ENCODE peak calls at places on chromosomes 13 and 19, in nine cellular contexts. One of them, this sample, is unnamed.

GRCh38 chr19:16380314-16380695 is 55.7 kb downstream of the KLF2 start:
- DNase-seq in uterus: no peak
- DNase-seq in kidney epithelial cell: no peak
- DNase-seq in tibial nerve: no peak
- DNase-seq in BE2C: no peak
- DNase-seq in testis: no peak
- DNase-seq in IMR-90: no peak
- DNase-seq in fibroblast of the aortic adventitia: no peak
- DNase-seq in right lobe of liver: peak
- DNase-seq in this sample: no peak

GRCh38 chr19:17448190-17448967 is at the start of gene TMEM221:
- DNase-seq in BE2C: peak
- DNase-seq in testis: peak
- DNase-seq in IMR-90: no peak
- DNase-seq in uterus: peak
- DNase-seq in right lobe of liver: no peak
- DNase-seq in kidney epithelial cell: no peak
- DNase-seq in fibroblast of the aortic adventitia: no peak
- DNase-seq in tibial nerve: peak
- DNase-seq in this sample: no peak

GRCh38 chr19:2791876-2792275 is 6.6 kb downstream of the THOP1 start:
- DNase-seq in tibial nerve: no peak
- DNase-seq in testis: no peak
- DNase-seq in uterus: no peak
- DNase-seq in IMR-90: no peak
- DNase-seq in BE2C: peak
- DNase-seq in fibroblast of the aortic adventitia: no peak
- DNase-seq in right lobe of liver: peak
- DNase-seq in kidney epithelial cell: no peak
- DNase-seq in this sample: no peak

GRCh38 chr19:4103073-4103418 is 20.9 kb downstream of the MAP2K2 start:
- DNase-seq in tibial nerve: no peak
- DNase-seq in kidney epithelial cell: no peak
- DNase-seq in fibroblast of the aortic adventitia: no peak
- DNase-seq in BE2C: no peak
- DNase-seq in uterus: no peak
- DNase-seq in right lobe of liver: no peak
- DNase-seq in testis: no peak
- DNase-seq in IMR-90: no peak
- DNase-seq in this sample: no peak

GRCh38 chr19:3480383-3481091 is at the start of gene SMIM24:
- DNase-seq in BE2C: no peak
- DNase-seq in uterus: no peak
- DNase-seq in tibial nerve: no peak
- DNase-seq in testis: no peak
- DNase-seq in right lobe of liver: peak
- DNase-seq in IMR-90: no peak
- DNase-seq in fibroblast of the aortic adventitia: no peak
- DNase-seq in kidney epithelial cell: no peak
- DNase-seq in this sample: no peak

GRCh38 chr19:46082728-46083050 is 41.8 kb downstream of the IGFL3 start:
- DNase-seq in testis: no peak
- DNase-seq in right lobe of liver: no peak
- DNase-seq in kidney epithelial cell: no peak
- DNase-seq in fibroblast of the aortic adventitia: no peak
- DNase-seq in uterus: no peak
- DNase-seq in tibial nerve: no peak
- DNase-seq in BE2C: no peak
- DNase-seq in IMR-90: no peak
- DNase-seq in this sample: no peak

GRCh38 chr19:50705422-50706019 is 14.1 kb downstream of the SHANK1 start:
- DNase-seq in testis: peak
- DNase-seq in fibroblast of the aortic adventitia: peak
- DNase-seq in kidney epithelial cell: peak
- DNase-seq in BE2C: peak
- DNase-seq in IMR-90: peak
- DNase-seq in uterus: no peak
- DNase-seq in right lobe of liver: no peak
- DNase-seq in tibial nerve: no peak
- DNase-seq in this sample: peak

GRCh38 chr13:49585220-49586157 is at the start of gene RCBTB1:
- DNase-seq in BE2C: peak
- DNase-seq in uterus: peak
- DNase-seq in IMR-90: peak
- DNase-seq in tibial nerve: peak
- DNase-seq in kidney epithelial cell: no peak
- DNase-seq in testis: peak
- DNase-seq in fibroblast of the aortic adventitia: peak
- DNase-seq in right lobe of liver: peak
- DNase-seq in this sample: no peak

GRCh38 chr19:1767464-1767933 is 14.2 kb downstream of the ONECUT3 start:
- DNase-seq in tibial nerve: no peak
- DNase-seq in kidney epithelial cell: no peak
- DNase-seq in IMR-90: no peak
- DNase-seq in BE2C: peak
- DNase-seq in fibroblast of the aortic adventitia: no peak
- DNase-seq in uterus: peak
- DNase-seq in testis: peak
- DNase-seq in right lobe of liver: no peak
- DNase-seq in this sample: no peak

GRCh38 chr13:59946924-59947323 is 216.8 kb downstream of the DIAPH3 start:
- DNase-seq in fibroblast of the aortic adventitia: no peak
- DNase-seq in right lobe of liver: no peak
- DNase-seq in testis: no peak
- DNase-seq in uterus: no peak
- DNase-seq in tibial nerve: no peak
- DNase-seq in IMR-90: peak
- DNase-seq in BE2C: no peak
- DNase-seq in kidney epithelial cell: no peak
- DNase-seq in this sample: peak

GRCh38 chr19:11198175-11198534 is 810 bp upstream of the KANK2 start:
- DNase-seq in uterus: no peak
- DNase-seq in right lobe of liver: no peak
- DNase-seq in BE2C: no peak
- DNase-seq in fibroblast of the aortic adventitia: no peak
- DNase-seq in kidney epithelial cell: no peak
- DNase-seq in tibial nerve: no peak
- DNase-seq in IMR-90: no peak
- DNase-seq in testis: no peak
- DNase-seq in this sample: no peak

GRCh38 chr19:40754611-40755247 is 3.7 kb downstream of the SNRPA start:
- DNase-seq in uterus: no peak
- DNase-seq in kidney epithelial cell: no peak
- DNase-seq in right lobe of liver: peak
- DNase-seq in BE2C: no peak
- DNase-seq in tibial nerve: no peak
- DNase-seq in IMR-90: peak
- DNase-seq in testis: no peak
- DNase-seq in fibroblast of the aortic adventitia: no peak
- DNase-seq in this sample: no peak

GRCh38 chr13:102017248-102017647 is 384.6 kb downstream of the FGF14 start:
- DNase-seq in IMR-90: no peak
- DNase-seq in kidney epithelial cell: no peak
- DNase-seq in uterus: no peak
- DNase-seq in BE2C: no peak
- DNase-seq in testis: no peak
- DNase-seq in fibroblast of the aortic adventitia: no peak
- DNase-seq in tibial nerve: no peak
- DNase-seq in right lobe of liver: no peak
- DNase-seq in this sample: no peak
- H3K4me3 ChIP-seq in IMR-90: no peak
- H3K4me3 ChIP-seq in kidney epithelial cell: no peak
- H3K4me3 ChIP-seq in uterus: no peak
- H3K4me3 ChIP-seq in BE2C: no peak
- H3K4me3 ChIP-seq in testis: no peak
- H3K4me3 ChIP-seq in fibroblast of the aortic adventitia: no peak
- H3K4me3 ChIP-seq in tibial nerve: no peak
- H3K4me3 ChIP-seq in right lobe of liver: no peak
- H3K4me3 ChIP-seq in this sample: no peak

GRCh38 chr19:7933828-7934725 is 8.1 kb upstream of the CTXN1 start:
- DNase-seq in uterus: no peak
- DNase-seq in IMR-90: no peak
- DNase-seq in fibroblast of the aortic adventitia: no peak
- DNase-seq in kidney epithelial cell: no peak
- DNase-seq in testis: no peak
- DNase-seq in right lobe of liver: peak
- DNase-seq in tibial nerve: no peak
- DNase-seq in BE2C: no peak
- DNase-seq in this sample: no peak

GRCh38 chr19:7934766-7935165 is 8.7 kb downstream of the TIMM44 start:
- DNase-seq in right lobe of liver: peak
- DNase-seq in kidney epithelial cell: no peak
- DNase-seq in uterus: no peak
- DNase-seq in fibroblast of the aortic adventitia: no peak
- DNase-seq in testis: no peak
- DNase-seq in tibial nerve: no peak
- DNase-seq in BE2C: no peak
- DNase-seq in IMR-90: no peak
- DNase-seq in this sample: no peak

GRCh38 chr19:7932930-7933300 is 7.0 kb upstream of the CTXN1 start:
- DNase-seq in BE2C: no peak
- DNase-seq in fibroblast of the aortic adventitia: no peak
- DNase-seq in uterus: no peak
- DNase-seq in testis: no peak
- DNase-seq in kidney epithelial cell: no peak
- DNase-seq in tibial nerve: no peak
- DNase-seq in IMR-90: no peak
- DNase-seq in right lobe of liver: no peak
- DNase-seq in this sample: no peak

GRCh38 chr19:7932276-7932929 is 6.5 kb upstream of the CTXN1 start:
- DNase-seq in kidney epithelial cell: no peak
- DNase-seq in IMR-90: no peak
- DNase-seq in testis: no peak
- DNase-seq in fibroblast of the aortic adventitia: no peak
- DNase-seq in BE2C: no peak
- DNase-seq in tibial nerve: no peak
- DNase-seq in right lobe of liver: no peak
- DNase-seq in uterus: no peak
- DNase-seq in this sample: no peak

GRCh38 chr19:7933411-7933810 is 7.5 kb upstream of the CTXN1 start:
- DNase-seq in fibroblast of the aortic adventitia: no peak
- DNase-seq in uterus: no peak
- DNase-seq in tibial nerve: no peak
- DNase-seq in BE2C: no peak
- DNase-seq in IMR-90: no peak
- DNase-seq in testis: no peak
- DNase-seq in right lobe of liver: no peak
- DNase-seq in kidney epithelial cell: no peak
- DNase-seq in this sample: no peak
- TF ChIP-seq CTCF in fibroblast of the aortic adventitia: peak
- TF ChIP-seq CTCF in uterus: no peak
- TF ChIP-seq CTCF in tibial nerve: no peak
- TF ChIP-seq CTCF in BE2C: peak
- TF ChIP-seq CTCF in IMR-90: peak
- TF ChIP-seq CTCF in testis: no peak
- TF ChIP-seq CTCF in right lobe of liver: no peak
- TF ChIP-seq CTCF in kidney epithelial cell: peak
- TF ChIP-seq CTCF in this sample: peak

GRCh38 chr19:49064768-49065611 is at the start of gene NTF4:
- DNase-seq in uterus: no peak
- DNase-seq in testis: no peak
- DNase-seq in fibroblast of the aortic adventitia: no peak
- DNase-seq in kidney epithelial cell: no peak
- DNase-seq in IMR-90: no peak
- DNase-seq in BE2C: peak
- DNase-seq in tibial nerve: no peak
- DNase-seq in right lobe of liver: no peak
- DNase-seq in this sample: no peak

GRCh38 chr19:49061000-49061399 is 3.5 kb upstream of the CGB7 start:
- DNase-seq in uterus: no peak
- DNase-seq in tibial nerve: no peak
- DNase-seq in IMR-90: no peak
- DNase-seq in BE2C: no peak
- DNase-seq in right lobe of liver: no peak
- DNase-seq in testis: no peak
- DNase-seq in fibroblast of the aortic adventitia: no peak
- DNase-seq in kidney epithelial cell: no peak
- DNase-seq in this sample: no peak

GRCh38 chr19:49065905-49066512 is 1.4 kb upstream of the NTF4 start:
- DNase-seq in uterus: no peak
- DNase-seq in IMR-90: no peak
- DNase-seq in kidney epithelial cell: no peak
- DNase-seq in right lobe of liver: no peak
- DNase-seq in BE2C: no peak
- DNase-seq in testis: no peak
- DNase-seq in tibial nerve: no peak
- DNase-seq in fibroblast of the aortic adventitia: no peak
- DNase-seq in this sample: no peak

GRCh38 chr19:49061445-49061844 is 3.2 kb downstream of the NTF4 start:
- DNase-seq in right lobe of liver: no peak
- DNase-seq in testis: no peak
- DNase-seq in BE2C: no peak
- DNase-seq in IMR-90: no peak
- DNase-seq in uterus: no peak
- DNase-seq in tibial nerve: no peak
- DNase-seq in fibroblast of the aortic adventitia: no peak
- DNase-seq in kidney epithelial cell: no peak
- DNase-seq in this sample: no peak

GRCh38 chr19:49064029-49064629 is 489 bp downstream of the NTF4 start:
- DNase-seq in testis: no peak
- DNase-seq in uterus: no peak
- DNase-seq in IMR-90: no peak
- DNase-seq in fibroblast of the aortic adventitia: no peak
- DNase-seq in tibial nerve: no peak
- DNase-seq in kidney epithelial cell: no peak
- DNase-seq in BE2C: no peak
- DNase-seq in right lobe of liver: no peak
- DNase-seq in this sample: no peak
- H3K4me3 ChIP-seq in testis: no peak
- H3K4me3 ChIP-seq in uterus: no peak
- H3K4me3 ChIP-seq in IMR-90: no peak
- H3K4me3 ChIP-seq in fibroblast of the aortic adventitia: no peak
- H3K4me3 ChIP-seq in tibial nerve: no peak
- H3K4me3 ChIP-seq in kidney epithelial cell: peak
- H3K4me3 ChIP-seq in BE2C: no peak
- H3K4me3 ChIP-seq in right lobe of liver: no peak
- H3K4me3 ChIP-seq in this sample: no peak

GRCh38 chr19:13282486-13283065 is 132.4 kb downstream of the IER2 start:
- DNase-seq in fibroblast of the aortic adventitia: no peak
- DNase-seq in tibial nerve: no peak
- DNase-seq in kidney epithelial cell: no peak
- DNase-seq in testis: no peak
- DNase-seq in BE2C: no peak
- DNase-seq in uterus: no peak
- DNase-seq in right lobe of liver: no peak
- DNase-seq in IMR-90: no peak
- DNase-seq in this sample: no peak

GRCh38 chr19:13281567-13282291 is 131.5 kb downstream of the IER2 start:
- DNase-seq in right lobe of liver: no peak
- DNase-seq in BE2C: peak
- DNase-seq in IMR-90: no peak
- DNase-seq in tibial nerve: no peak
- DNase-seq in fibroblast of the aortic adventitia: no peak
- DNase-seq in testis: no peak
- DNase-seq in uterus: no peak
- DNase-seq in kidney epithelial cell: no peak
- DNase-seq in this sample: no peak

GRCh38 chr19:13275016-13275722 is 125.0 kb downstream of the IER2 start:
- DNase-seq in uterus: no peak
- DNase-seq in BE2C: no peak
- DNase-seq in kidney epithelial cell: no peak
- DNase-seq in right lobe of liver: no peak
- DNase-seq in testis: no peak
- DNase-seq in IMR-90: no peak
- DNase-seq in fibroblast of the aortic adventitia: no peak
- DNase-seq in tibial nerve: no peak
- DNase-seq in this sample: no peak

GRCh38 chr19:13277104-13277809 is 127.0 kb downstream of the IER2 start:
- DNase-seq in IMR-90: peak
- DNase-seq in testis: peak
- DNase-seq in tibial nerve: no peak
- DNase-seq in uterus: peak
- DNase-seq in fibroblast of the aortic adventitia: peak
- DNase-seq in kidney epithelial cell: peak
- DNase-seq in BE2C: peak
- DNase-seq in right lobe of liver: no peak
- DNase-seq in this sample: peak
- TF ChIP-seq CTCF in IMR-90: peak
- TF ChIP-seq CTCF in testis: peak
- TF ChIP-seq CTCF in tibial nerve: peak
- TF ChIP-seq CTCF in uterus: peak
- TF ChIP-seq CTCF in fibroblast of the aortic adventitia: peak
- TF ChIP-seq CTCF in kidney epithelial cell: peak
- TF ChIP-seq CTCF in BE2C: peak
- TF ChIP-seq CTCF in right lobe of liver: peak
- TF ChIP-seq CTCF in this sample: peak